ENCODE peak calls at places on chromosomes 4 and X, in four cellular contexts. V, L, J and Z are unnamed samples.

GRCh38 chr4:74623041-74623440 is 171.3 kb downstream of the BTC start:
- DNase-seq in V (no peak), L (peak), J (peak), Z (peak)

GRCh38 chrX:10496345-10496965 is 123.9 kb downstream of the MID1 start:
- DNase-seq in V (no peak), L (no peak), J (no peak), Z (peak)

GRCh38 chrX:11759461-11760311 is 1.6 kb downstream of the MSL3 start:
- DNase-seq in V (peak), L (peak), J (peak), Z (peak)

GRCh38 chrX:15761564-15762191 is 23.6 kb downstream of the CA5B start:
- DNase-seq in V (no peak), L (no peak), J (peak), Z (peak)

GRCh38 chrX:38192007-38192625 is 28.6 kb downstream of the SRPX start:
- DNase-seq in V (no peak), L (no peak), J (peak), Z (peak)

GRCh38 chr4:56637154-56637553 is 43.9 kb downstream of the HOPX start:
- DNase-seq in V (no peak), L (no peak), J (no peak), Z (no peak)

GRCh38 chr4:14361084-14361483 is 641.2 kb upstream of the CPEB2 start:
- DNase-seq in V (no peak), L (no peak), J (no peak), Z (no peak)

GRCh38 chrX:56563231-56564116 is at the start of gene UBQLN2:
- DNase-seq in V (no peak), L (peak), J (peak), Z (peak)

GRCh38 chrX:119635799-119636198 is 29.6 kb upstream of the NKRF start:
- DNase-seq in V (no peak), L (no peak), J (no peak), Z (no peak)

GRCh38 chrX:150508461-150509367 is 59.7 kb upstream of the MTM1 start:
- DNase-seq in V (no peak), L (no peak), J (no peak), Z (peak)

GRCh38 chr4:23373269-23373668 is 516.6 kb downstream of the PPARGC1A start:
- DNase-seq in V (no peak), L (no peak), J (peak), Z (no peak)

GRCh38 chrX:30561191-30561590 is 16.4 kb downstream of the TASL start:
- DNase-seq in V (no peak), L (no peak), J (no peak), Z (no peak)

GRCh38 chr4:121656269-121656641 is 40.5 kb downstream of the ANXA5 start:
- DNase-seq in V (no peak), L (peak), J (peak), Z (peak)

GRCh38 chr4:34720563-34720962 is 1523.8 kb downstream of the ARAP2 start:
- DNase-seq in V (no peak), L (peak), J (no peak), Z (peak)

GRCh38 chr4:7814451-7814850 is 125.2 kb downstream of the AFAP1 start:
- DNase-seq in V (no peak), L (no peak), J (no peak), Z (no peak)

GRCh38 chr4:7649741-7650531 is 215.2 kb upstream of the PSAPL1 start:
- DNase-seq in V (no peak), L (no peak), J (no peak), Z (peak)

GRCh38 chr4:84849051-84849640 is 117.3 kb downstream of the WDFY3 start:
- DNase-seq in V (no peak), L (no peak), J (no peak), Z (no peak)

GRCh38 chrX:77426811-77427210 is 20.4 kb upstream of the FGF16 start:
- DNase-seq in V (no peak), L (no peak), J (no peak), Z (peak)

GRCh38 chr4:33316033-33316432 is 2595.9 kb downstream of the PCDH7 start:
- DNase-seq in V (no peak), L (no peak), J (no peak), Z (no peak)
- H3K4me2 ChIP-seq in V (no peak), L (no peak), J (no peak), Z (no peak)

GRCh38 chr4:153084939-153085630 is 119.2 kb upstream of the TRIM2 start:
- DNase-seq in V (peak), L (no peak), J (peak), Z (peak)
- TF ChIP-seq JUN in V (no peak), L (no peak), J (no peak), Z (no peak)

DNA sequence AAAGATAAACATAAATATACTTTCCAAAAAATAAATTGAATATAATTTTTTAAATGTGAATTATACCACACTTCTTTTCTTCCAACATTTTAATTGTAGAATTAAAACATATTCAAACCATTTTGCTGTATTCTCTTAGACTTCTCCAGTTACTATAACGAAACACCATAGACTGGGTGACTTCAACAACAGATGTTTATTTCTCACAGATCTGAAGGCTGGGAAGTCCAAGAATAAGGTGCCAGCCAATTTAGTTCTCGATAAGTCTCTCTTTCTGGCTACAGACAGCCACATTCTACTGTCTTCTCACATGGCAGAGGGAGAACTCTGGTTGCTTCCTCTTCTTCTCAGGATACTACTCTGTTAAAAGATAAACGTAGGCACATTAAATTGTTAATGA is 155.8 kb upstream of the UGT8 start:
- DNase-seq in V (no peak), L (no peak), J (no peak), Z (no peak)
- H2AFZ ChIP-seq in V (peak), L (no peak), J (no peak), Z (no peak)

GRCh38 chr4:71541541-71541940 is 202.7 kb downstream of the SLC4A4 start:
- DNase-seq in V (no peak), L (no peak), J (no peak), Z (no peak)
- H3K4me2 ChIP-seq in V (no peak), L (no peak), J (no peak), Z (no peak)

DNA sequence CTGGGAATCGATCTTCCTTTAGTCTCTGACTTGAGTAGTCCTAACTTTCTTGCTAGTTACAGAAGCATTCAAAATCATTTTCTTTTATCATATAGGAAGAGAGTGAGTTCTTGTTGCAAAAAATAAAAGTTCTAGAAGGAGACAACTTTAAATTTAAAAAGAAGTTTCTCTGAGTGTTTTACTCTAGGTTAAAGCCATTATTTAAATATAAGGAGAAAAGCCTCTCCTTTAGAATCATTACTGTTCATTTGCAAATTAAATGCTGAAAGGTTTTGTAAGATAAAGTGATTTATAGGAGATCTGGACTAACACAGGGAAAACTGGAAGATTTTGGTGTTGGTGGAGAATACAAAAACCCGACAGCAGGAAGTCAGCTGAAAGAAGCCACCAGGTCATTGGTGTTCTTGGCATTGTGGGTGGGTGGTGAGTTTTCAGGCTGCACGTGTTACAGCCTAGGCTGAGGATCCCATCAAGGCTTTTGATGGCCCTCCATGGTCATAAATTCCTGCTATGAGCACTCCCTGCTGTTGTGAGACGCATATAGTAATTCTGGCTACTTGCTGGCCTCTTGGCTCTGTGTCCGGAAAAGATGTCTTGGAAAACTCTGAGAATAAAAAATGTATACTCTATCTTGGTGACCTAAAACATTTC is 81.6 kb downstream of the GPAT3 start:
- DNase-seq in V (no peak), L (no peak), J (no peak), Z (no peak)
- TF ChIP-seq JUN in V (no peak), L (no peak), J (no peak), Z (no peak)

GRCh38 chr4:112897548-112897947 is 151.9 kb upstream of the ANK2 start:
- DNase-seq in V (no peak), L (peak), J (no peak), Z (peak)

GRCh38 chr4:112896326-112896892 is 153.0 kb upstream of the ANK2 start:
- DNase-seq in V (no peak), L (no peak), J (no peak), Z (no peak)

GRCh38 chr4:112900416-112900815 is 149.0 kb upstream of the ANK2 start:
- DNase-seq in V (no peak), L (peak), J (no peak), Z (no peak)

GRCh38 chr4:112895785-112896184 is 153.7 kb upstream of the ANK2 start:
- DNase-seq in V (peak), L (no peak), J (no peak), Z (no peak)

DNA sequence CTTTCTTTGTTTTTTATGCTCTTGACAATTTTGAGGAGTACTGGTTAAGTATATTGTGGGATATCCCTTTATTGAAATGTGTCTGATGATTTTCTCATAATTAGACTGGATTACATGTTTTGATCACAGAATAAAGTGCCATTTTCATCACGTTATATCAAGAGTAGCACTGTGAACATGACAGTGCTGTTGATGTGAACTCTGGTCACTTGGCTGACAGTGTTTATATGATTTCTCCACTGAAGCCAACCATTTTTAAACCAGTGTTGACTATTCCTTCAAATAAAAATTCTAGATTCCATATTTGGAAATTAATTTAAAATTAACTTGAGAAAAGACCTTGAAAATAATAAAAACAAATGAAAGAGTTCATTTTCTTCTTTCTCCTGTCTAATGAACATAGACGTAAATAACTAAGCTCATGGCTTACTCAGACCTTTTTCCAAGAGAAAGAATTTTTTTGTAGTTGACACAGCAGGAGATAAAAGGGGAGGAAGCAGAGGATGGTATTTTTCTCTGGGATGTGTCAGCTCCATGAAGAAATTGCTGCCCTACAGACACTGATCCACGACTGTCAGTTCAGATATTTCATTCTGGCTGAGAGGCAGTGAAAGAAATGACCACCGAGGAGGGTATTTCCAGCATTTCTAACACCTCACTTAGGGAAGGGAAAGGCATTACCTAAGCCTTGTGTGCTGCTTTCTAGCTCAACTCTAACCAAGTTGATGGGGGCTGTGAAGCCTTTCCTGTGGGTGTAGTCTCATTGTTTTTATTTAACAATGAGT is 150.9 kb upstream of the ANK2 start:
- DNase-seq in V (no peak), L (peak), J (no peak), Z (no peak)
- H2AFZ ChIP-seq in V (no peak), L (no peak), J (no peak), Z (no peak)

GRCh38 chrX:45767021-45767491 is 566.4 kb upstream of the DIPK2B start:
- DNase-seq in V (no peak), L (no peak), J (no peak), Z (peak)

GRCh38 chrX:45761920-45762319 is 561.2 kb upstream of the DIPK2B start:
- DNase-seq in V (no peak), L (no peak), J (no peak), Z (no peak)

GRCh38 chrX:45765726-45766125 is 565.0 kb upstream of the DIPK2B start:
- DNase-seq in V (no peak), L (no peak), J (no peak), Z (no peak)

GRCh38 chrX:45762699-45763647 is 562.3 kb upstream of the DIPK2B start:
- DNase-seq in V (no peak), L (no peak), J (no peak), Z (peak)

DNA sequence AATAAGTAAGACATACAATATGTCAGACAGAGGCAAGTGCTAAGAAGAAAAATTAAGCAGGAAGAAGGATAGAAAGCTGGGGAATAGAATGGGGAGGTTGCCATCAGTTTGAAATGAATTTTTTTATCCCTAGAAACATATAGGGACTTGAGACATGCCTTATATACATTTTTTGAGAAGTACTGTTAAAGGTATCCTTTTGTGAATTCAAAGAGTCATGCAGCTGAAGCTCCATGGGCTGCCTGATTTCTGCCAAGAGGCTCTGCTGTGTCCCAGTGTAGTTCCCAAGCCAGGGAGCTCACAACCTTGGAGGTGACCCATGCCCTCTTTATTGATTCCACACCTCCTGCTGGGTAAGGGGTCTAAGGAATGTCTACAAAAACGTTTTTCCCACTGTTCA is 564.6 kb upstream of the DIPK2B start:
- DNase-seq in V (no peak), L (no peak), J (no peak), Z (no peak)
- H3K4me2 ChIP-seq in V (no peak), L (no peak), J (no peak), Z (peak)

GRCh38 chrX:106177982-106178321 is 9.8 kb downstream of the PWWP3B start:
- DNase-seq in V (no peak), L (no peak), J (no peak), Z (no peak)

GRCh38 chrX:106178826-106179225 is 10.7 kb downstream of the PWWP3B start:
- DNase-seq in V (no peak), L (no peak), J (no peak), Z (no peak)

GRCh38 chrX:106177106-106177981 is 9.2 kb downstream of the PWWP3B start:
- DNase-seq in V (peak), L (no peak), J (no peak), Z (no peak)
- TF ChIP-seq JUN in V (no peak), L (no peak), J (no peak), Z (no peak)

GRCh38 chr4:38855466-38855865 is 1.2 kb downstream of the TLR6 start:
- DNase-seq in V (no peak), L (no peak), J (no peak), Z (no peak)
- H2AFZ ChIP-seq in V (no peak), L (no peak), J (peak), Z (no peak)